ENCODE peak calls at places on chromosomes 11 and 22, in six cellular contexts. U is upper lobe of left lung, O is sigmoid colon, B is H1, D is uterus, Z is endothelial cell of umbilical vein. Y is an unnamed sample.

GRCh38 chr11:109963101-109963500 is 130.1 kb upstream of the ZC3H12C start:
- DNase-seq in Z (no peak), B (no peak), U (no peak), O (no peak), D (no peak), Y (no peak)

GRCh38 chr11:38448284-38448683 is 1850.2 kb upstream of the RAG2 start:
- DNase-seq in U (no peak), O (no peak), B (no peak), D (no peak), Z (no peak), Y (no peak)

GRCh38 chr11:45927332-45927683 is 4.9 kb downstream of the LARGE2 start:
- DNase-seq in O (peak), U (peak), Z (no peak), B (no peak), D (no peak), Y (no peak)

GRCh38 chr11:23866641-23867040 is 630.2 kb upstream of the LUZP2 start:
- DNase-seq in Z (no peak), D (no peak), O (no peak), U (no peak), B (no peak), Y (no peak)

GRCh38 chr22:23137905-23138520 is 3.8 kb downstream of the RSPH14 start:
- DNase-seq in U (no peak), D (no peak), B (no peak), O (no peak), Z (no peak), Y (no peak)

GRCh38 chr22:23237201-23237798 is 57.0 kb downstream of the BCR start:
- DNase-seq in D (peak), U (no peak), B (no peak), Z (no peak), O (peak), Y (no peak)

GRCh38 chr11:130710022-130710421 is 206.3 kb downstream of the SNX19 start:
- DNase-seq in O (no peak), U (no peak), Z (no peak), D (no peak), B (no peak), Y (no peak)

GRCh38 chr11:44894217-44894617 is 56.5 kb downstream of the TP53I11 start:
- DNase-seq in U (peak), Z (peak), O (peak), B (peak), D (peak), Y (peak)

GRCh38 chr11:101862410-101863233 is 52.2 kb upstream of the CEP126 start:
- DNase-seq in Z (peak), D (no peak), O (no peak), B (no peak), U (no peak), Y (no peak)

GRCh38 chr11:33531743-33532181 is 168.9 kb downstream of the C11orf91 start:
- DNase-seq in Z (no peak), U (no peak), B (no peak), O (no peak), D (peak), Y (peak)

GRCh38 chr11:7520011-7520942 is 6.5 kb downstream of the PPFIBP2 start:
- DNase-seq in B (no peak), O (no peak), D (no peak), U (no peak), Z (no peak), Y (no peak)

GRCh38 chr11:8327761-8328192 is 64.1 kb upstream of the LMO1 start:
- DNase-seq in D (no peak), Z (no peak), B (no peak), U (no peak), O (no peak), Y (no peak)

GRCh38 chr22:18035740-18036139 is 11.4 kb upstream of the MICAL3 start:
- DNase-seq in D (no peak), U (no peak), O (no peak), Z (no peak), B (no peak), Y (no peak)

GRCh38 chr11:35144103-35144741 is 5.3 kb downstream of the CD44 start:
- DNase-seq in U (no peak), D (no peak), B (no peak), O (no peak), Z (no peak), Y (no peak)
- TF ChIP-seq POLR2A in U (no peak), D (no peak), B (no peak), O (no peak), Z (no peak), Y (no peak)

GRCh38 chr11:76233196-76233921 is 27.1 kb upstream of the WNT11 start:
- DNase-seq in Z (no peak), B (no peak), O (no peak), U (no peak), D (no peak), Y (no peak)
- TF ChIP-seq POLR2A in Z (no peak), B (no peak), O (no peak), U (no peak), D (no peak), Y (no peak)

GRCh38 chr11:47524200-47524874 is 28.6 kb downstream of the CELF1 start:
- DNase-seq in U (peak), Z (peak), D (no peak), B (no peak), O (peak), Y (no peak)
- TF ChIP-seq POLR2A in U (no peak), Z (no peak), D (no peak), B (no peak), O (no peak), Y (no peak)

GRCh38 chr22:38685761-38686160 is 4.0 kb downstream of the TOMM22 start:
- DNase-seq in B (no peak), O (no peak), D (no peak), Z (no peak), U (no peak), Y (no peak)
- TF ChIP-seq POLR2A in B (no peak), O (no peak), D (no peak), Z (no peak), U (no peak), Y (no peak)

DNA sequence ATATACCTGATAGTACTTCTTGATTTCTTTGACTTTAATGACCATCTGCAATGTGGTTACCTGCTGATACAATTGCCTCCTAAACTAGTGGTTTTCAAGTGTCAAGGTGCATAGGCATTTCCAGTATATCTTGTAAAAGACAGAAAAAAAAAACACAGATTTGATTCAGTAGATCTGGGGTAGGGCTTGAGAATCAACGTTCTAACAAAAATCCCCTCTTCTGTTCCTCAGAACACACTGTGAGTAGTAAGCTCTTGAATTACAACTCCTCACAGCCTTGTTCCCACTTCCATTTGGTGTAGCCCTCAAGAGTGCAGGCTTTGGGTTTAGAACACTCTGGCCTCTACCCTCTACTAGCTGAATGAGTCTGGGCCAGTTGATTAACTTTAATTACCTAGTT is 78.0 kb upstream of the CTSC start:
- DNase-seq in Z (no peak), B (no peak), U (no peak), D (no peak), O (no peak), Y (no peak)
- TF ChIP-seq POLR2A in Z (no peak), B (no peak), U (no peak), D (no peak), O (no peak), Y (no peak)

DNA sequence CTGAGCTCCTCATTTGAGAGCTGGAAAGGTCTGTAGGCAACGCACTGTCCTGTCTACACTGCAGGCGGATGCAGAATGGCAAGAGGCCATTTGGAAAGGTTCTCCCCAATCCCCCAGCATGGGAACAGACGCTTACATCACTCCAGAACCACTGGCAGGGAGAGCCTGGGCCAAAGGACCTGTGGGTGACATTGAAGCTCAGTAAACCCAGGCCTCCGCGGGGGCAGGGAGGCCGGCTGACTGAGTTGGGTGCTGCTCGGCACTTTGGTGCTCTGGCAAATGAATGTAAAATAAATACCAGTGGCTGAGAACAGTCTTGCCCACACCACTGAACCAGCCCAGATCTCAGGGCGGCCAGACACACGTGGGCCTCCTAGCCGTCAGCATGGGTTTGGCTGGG is 22.4 kb downstream of the TOM1 start:
- DNase-seq in Z (no peak), U (peak), D (no peak), B (no peak), O (no peak), Y (no peak)
- TF ChIP-seq POLR2A in Z (no peak), U (no peak), D (no peak), B (no peak), O (no peak), Y (no peak)

GRCh38 chr11:26992031-26992541 is 1.8 kb upstream of the FIBIN start:
- DNase-seq in B (no peak), O (no peak), Z (no peak), D (no peak), U (no peak), Y (no peak)

GRCh38 chr11:26994579-26995210 is 783 bp downstream of the FIBIN start:
- DNase-seq in O (peak), B (peak), Z (no peak), U (peak), D (peak), Y (no peak)

GRCh38 chr11:26996056-26996455 is 2.1 kb downstream of the FIBIN start:
- DNase-seq in B (no peak), O (no peak), Z (no peak), D (no peak), U (no peak), Y (no peak)

DNA sequence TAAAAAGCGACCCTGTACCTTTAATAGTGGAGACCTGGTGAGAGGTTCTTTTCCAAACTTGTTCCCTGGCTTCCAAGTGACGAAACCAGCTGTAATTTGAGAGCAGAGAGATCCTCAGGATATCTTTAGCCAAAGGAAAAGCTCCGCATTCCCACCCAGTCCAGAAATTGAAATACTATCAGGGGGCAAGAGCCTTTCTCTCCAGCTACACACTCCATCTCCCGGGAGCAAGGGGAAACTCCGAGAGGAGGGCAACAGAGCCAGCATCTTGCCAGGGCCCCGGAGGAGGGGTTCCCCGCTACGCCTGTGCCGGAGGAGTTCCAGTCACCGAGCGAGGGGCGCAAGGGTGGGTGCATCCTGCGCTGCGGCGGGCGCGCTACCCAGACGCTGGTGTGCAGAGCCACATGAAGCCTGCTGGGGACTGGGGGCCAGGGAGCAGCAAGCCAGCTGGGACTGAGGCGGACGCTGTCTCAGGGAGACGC is at the start of gene FIBIN:
- DNase-seq in D (peak), Z (no peak), O (peak), U (peak), B (peak), Y (no peak)
- TF ChIP-seq POLR2A in D (no peak), Z (no peak), O (peak), U (no peak), B (no peak), Y (no peak)

DNA sequence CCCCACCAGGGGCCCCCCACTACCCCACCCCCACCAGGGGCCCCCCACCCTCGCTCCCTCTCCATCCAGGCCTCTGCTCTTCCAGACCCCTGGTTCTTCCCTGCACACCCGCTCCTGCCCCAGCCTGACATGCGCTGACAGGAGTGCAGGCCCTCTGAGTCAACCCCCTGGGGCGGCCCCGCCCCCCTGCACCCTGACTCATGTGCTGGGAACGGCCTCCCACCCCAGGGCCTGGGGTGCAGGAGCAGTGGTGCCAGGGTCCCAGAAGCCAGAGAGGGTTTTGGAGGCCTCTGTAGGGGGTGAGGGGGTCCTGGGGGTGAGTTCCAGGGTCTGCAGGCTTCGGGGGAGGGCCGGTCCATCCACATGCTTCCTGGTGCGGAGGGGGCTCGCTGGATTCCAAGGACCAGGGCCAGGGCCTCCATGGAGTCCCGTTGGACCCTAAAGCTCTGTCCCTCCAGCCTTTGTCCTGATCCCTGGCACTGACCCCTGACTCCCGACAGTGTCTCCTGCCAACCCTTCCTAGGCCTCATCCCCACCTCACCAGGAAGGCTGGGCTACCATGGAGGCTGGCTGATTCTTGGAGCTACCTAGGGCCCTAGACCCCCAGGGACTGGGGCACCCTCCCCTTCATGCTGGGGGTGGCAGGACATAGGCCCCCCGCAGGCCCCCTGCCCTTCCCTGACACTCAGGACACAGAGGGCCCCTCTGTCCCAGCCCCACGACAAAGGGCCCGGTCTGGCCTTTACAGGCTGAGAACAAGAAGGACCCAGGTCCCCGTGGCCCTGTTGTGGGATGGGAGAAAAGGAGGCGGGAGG is 583 bp upstream of the PKP3 start:
- DNase-seq in O (no peak), Z (no peak), U (peak), D (no peak), B (no peak), Y (peak)
- TF ChIP-seq POLR2A in O (no peak), Z (no peak), U (no peak), D (no peak), B (no peak), Y (no peak)

Y was measured in H54.